ENCODE peak calls at places on chromosomes 5 and 9, in seven cellular contexts. One of them, this sample, is unnamed.

GRCh38 chr9:36677611-36678010 is 104.9 kb downstream of the MELK start:
- DNase-seq in activated gamma-delta T cell treated with anti-CD3 and anti-CD28 coated beads, Interleukin-2, amount 50 U/mL, for 16 hours: no peak
- DNase-seq in astrocyte of the spinal cord: no peak
- DNase-seq in iris pigment epithelial cell: no peak
- DNase-seq in bronchial epithelial cell: no peak
- DNase-seq in HT-29: no peak
- DNase-seq in fibroblast of lung: no peak
- DNase-seq in this sample: no peak

GRCh38 chr5:17620627-17621026 is 10.4 kb downstream of the TAF11L12 start:
- DNase-seq in activated gamma-delta T cell treated with anti-CD3 and anti-CD28 coated beads, Interleukin-2, amount 50 U/mL, for 16 hours: no peak
- DNase-seq in astrocyte of the spinal cord: no peak
- DNase-seq in iris pigment epithelial cell: no peak
- DNase-seq in bronchial epithelial cell: no peak
- DNase-seq in HT-29: no peak
- DNase-seq in fibroblast of lung: no peak
- DNase-seq in this sample: no peak

GRCh38 chr5:130400091-130400490 is 495.8 kb downstream of the CHSY3 start:
- DNase-seq in activated gamma-delta T cell treated with anti-CD3 and anti-CD28 coated beads, Interleukin-2, amount 50 U/mL, for 16 hours: no peak
- DNase-seq in astrocyte of the spinal cord: peak; percentile 68
- DNase-seq in iris pigment epithelial cell: peak; percentile 60
- DNase-seq in bronchial epithelial cell: peak; percentile 72
- DNase-seq in HT-29: peak; percentile 11
- DNase-seq in fibroblast of lung: peak; percentile 7
- DNase-seq in this sample: peak; percentile 31

GRCh38 chr9:32969270-32969669 is 32.2 kb downstream of the APTX start:
- DNase-seq in activated gamma-delta T cell treated with anti-CD3 and anti-CD28 coated beads, Interleukin-2, amount 50 U/mL, for 16 hours: no peak
- DNase-seq in astrocyte of the spinal cord: peak; percentile 13
- DNase-seq in iris pigment epithelial cell: peak; percentile 78
- DNase-seq in bronchial epithelial cell: no peak
- DNase-seq in HT-29: no peak
- DNase-seq in fibroblast of lung: no peak
- DNase-seq in this sample: no peak

GRCh38 chr5:83924171-83924570 is 203.5 kb upstream of the HAPLN1 start:
- DNase-seq in activated gamma-delta T cell treated with anti-CD3 and anti-CD28 coated beads, Interleukin-2, amount 50 U/mL, for 16 hours: no peak
- DNase-seq in astrocyte of the spinal cord: peak; percentile 92
- DNase-seq in iris pigment epithelial cell: peak; percentile 65
- DNase-seq in bronchial epithelial cell: no peak
- DNase-seq in HT-29: no peak
- DNase-seq in fibroblast of lung: peak; percentile 43
- DNase-seq in this sample: no peak

GRCh38 chr9:91474656-91475055 is 51.0 kb upstream of the NFIL3 start:
- DNase-seq in activated gamma-delta T cell treated with anti-CD3 and anti-CD28 coated beads, Interleukin-2, amount 50 U/mL, for 16 hours: no peak
- DNase-seq in astrocyte of the spinal cord: no peak
- DNase-seq in iris pigment epithelial cell: peak; percentile 28
- DNase-seq in bronchial epithelial cell: peak; percentile 57
- DNase-seq in HT-29: no peak
- DNase-seq in fibroblast of lung: peak; percentile 67
- DNase-seq in this sample: peak; percentile 21

GRCh38 chr9:134366223-134367031 is 40.2 kb downstream of the RXRA start:
- DNase-seq in activated gamma-delta T cell treated with anti-CD3 and anti-CD28 coated beads, Interleukin-2, amount 50 U/mL, for 16 hours: no peak
- DNase-seq in astrocyte of the spinal cord: peak; percentile 82
- DNase-seq in iris pigment epithelial cell: peak; percentile 79
- DNase-seq in bronchial epithelial cell: peak; percentile 65
- DNase-seq in HT-29: peak; percentile 86
- DNase-seq in fibroblast of lung: peak; percentile 87
- DNase-seq in this sample: peak; percentile 62

GRCh38 chr5:73853091-73853490 is 227.1 kb downstream of the ARHGEF28 start:
- DNase-seq in activated gamma-delta T cell treated with anti-CD3 and anti-CD28 coated beads, Interleukin-2, amount 50 U/mL, for 16 hours: no peak
- DNase-seq in astrocyte of the spinal cord: peak; percentile 52
- DNase-seq in iris pigment epithelial cell: peak; percentile 70
- DNase-seq in bronchial epithelial cell: peak; percentile 85
- DNase-seq in HT-29: no peak
- DNase-seq in fibroblast of lung: peak; percentile 44
- DNase-seq in this sample: no peak

GRCh38 chr5:108730617-108731340 is 16.9 kb upstream of the FER start:
- DNase-seq in activated gamma-delta T cell treated with anti-CD3 and anti-CD28 coated beads, Interleukin-2, amount 50 U/mL, for 16 hours: no peak
- DNase-seq in astrocyte of the spinal cord: no peak
- DNase-seq in iris pigment epithelial cell: no peak
- DNase-seq in bronchial epithelial cell: no peak
- DNase-seq in HT-29: no peak
- DNase-seq in fibroblast of lung: no peak
- DNase-seq in this sample: no peak

GRCh38 chr5:44332360-44332971 is 56.8 kb downstream of the FGF10 start:
- DNase-seq in activated gamma-delta T cell treated with anti-CD3 and anti-CD28 coated beads, Interleukin-2, amount 50 U/mL, for 16 hours: no peak
- DNase-seq in astrocyte of the spinal cord: peak; percentile 50
- DNase-seq in iris pigment epithelial cell: peak; percentile 46
- DNase-seq in bronchial epithelial cell: peak; percentile 57
- DNase-seq in HT-29: peak; percentile 81
- DNase-seq in fibroblast of lung: peak; percentile 85
- DNase-seq in this sample: peak; percentile 3